ENCODE peak calls at places on chromosomes 4 and X, in seven cellular contexts. S, C, M, U, A, G and F are unnamed samples.

GRCh38 chrX:111490683-111491082 is 20.8 kb upstream of the SERTM2 start:
- DNase-seq in S (no peak), C (no peak), M (no peak), U (no peak), A (no peak), G (no peak), F (no peak)

GRCh38 chrX:68287419-68287818 is 145.9 kb downstream of the OPHN1 start:
- DNase-seq in S (no peak), C (no peak), M (no peak), U (no peak), A (no peak), G (no peak), F (no peak)

GRCh38 chr4:31613946-31614623 is 893.9 kb downstream of the PCDH7 start:
- DNase-seq in S (no peak), C (no peak), M (no peak), U (no peak), A (no peak), G (peak), F (no peak)

GRCh38 chr4:145899886-145900466 is 38.6 kb downstream of the ZNF827 start:
- DNase-seq in S (no peak), C (no peak), M (no peak), U (no peak), A (no peak), G (no peak), F (no peak)

GRCh38 chr4:124537971-124538370 is 174.6 kb downstream of the ANKRD50 start:
- DNase-seq in S (no peak), C (no peak), M (no peak), U (no peak), A (no peak), G (no peak), F (no peak)

GRCh38 chr4:2354760-2355159 is 63.7 kb downstream of the ZFYVE28 start:
- DNase-seq in S (no peak), C (no peak), M (no peak), U (no peak), A (peak), G (no peak), F (no peak)

GRCh38 chr4:112626228-112626627 is 10.5 kb downstream of the ZGRF1 start:
- DNase-seq in S (no peak), C (no peak), M (no peak), U (no peak), A (no peak), G (no peak), F (no peak)

GRCh38 chrX:134246282-134246681 is 9.3 kb downstream of the CCDC160 start:
- DNase-seq in S (no peak), C (no peak), M (no peak), U (no peak), A (no peak), G (peak), F (no peak)

GRCh38 chrX:30153881-30154260 is 61.5 kb upstream of the MAGEB2 start:
- DNase-seq in S (no peak), C (no peak), M (no peak), U (no peak), A (no peak), G (no peak), F (no peak)

GRCh38 chr4:99088485-99089365 is at the start of gene ADH5:
- DNase-seq in S (peak), C (peak), M (peak), U (peak), A (peak), G (peak), F (peak)

GRCh38 chr4:138595731-138596465 is 353.7 kb upstream of the SLC7A11 start:
- DNase-seq in S (peak), C (peak), M (no peak), U (no peak), A (no peak), G (no peak), F (peak)

GRCh38 chr4:84878090-84878489 is 88.4 kb downstream of the WDFY3 start:
- DNase-seq in S (no peak), C (peak), M (no peak), U (peak), A (no peak), G (no peak), F (no peak)

GRCh38 chr4:20868108-20868507 is 167.8 kb downstream of the PACRGL start:
- DNase-seq in S (no peak), C (no peak), M (no peak), U (no peak), A (no peak), G (no peak), F (no peak)

GRCh38 chr4:184473515-184474260 is 662 bp downstream of the IRF2 start:
- DNase-seq in S (peak), C (peak), M (peak), U (peak), A (no peak), G (peak), F (no peak)

GRCh38 chr4:151658959-151659593 is 101.7 kb downstream of the GATB start:
- DNase-seq in S (no peak), C (peak), M (no peak), U (peak), A (no peak), G (no peak), F (no peak)

GRCh38 chrX:115690554-115691216 is 129.7 kb downstream of the PLS3 start:
- DNase-seq in S (peak), C (peak), M (peak), U (peak), A (no peak), G (peak), F (peak)

GRCh38 chr4:154622598-154622997 is 10.1 kb upstream of the FGG start:
- DNase-seq in S (no peak), C (peak), M (peak), U (peak), A (no peak), G (peak), F (no peak)

GRCh38 chr4:120009731-120010130 is 56.9 kb downstream of the MAD2L1 start:
- DNase-seq in S (no peak), C (peak), M (no peak), U (peak), A (no peak), G (no peak), F (no peak)

GRCh38 chrX:130805906-130806305 is 97.1 kb downstream of the ENOX2 start:
- DNase-seq in S (no peak), C (peak), M (no peak), U (no peak), A (no peak), G (no peak), F (no peak)

GRCh38 chr4:150849016-150849415 is 166.1 kb downstream of the LRBA start:
- DNase-seq in S (no peak), C (no peak), M (no peak), U (no peak), A (no peak), G (no peak), F (no peak)

GRCh38 chr4:184385705-184386141 is 88.6 kb downstream of the IRF2 start:
- DNase-seq in S (peak), C (no peak), M (no peak), U (no peak), A (no peak), G (peak), F (no peak)

GRCh38 chr4:81562093-81562492 is 90.4 kb upstream of the RASGEF1B start:
- DNase-seq in S (no peak), C (no peak), M (no peak), U (no peak), A (no peak), G (peak), F (no peak)

GRCh38 chr4:87239821-87240220 is 19.4 kb upstream of the KLHL8 start:
- DNase-seq in S (no peak), C (no peak), M (no peak), U (peak), A (no peak), G (no peak), F (no peak)